ENCODE peak calls at places on chromosomes 3 and 15, in seven cellular contexts. B is PC-9; V is heart right ventricle; P is CD8-positive, alpha-beta T cell; F is tibial artery; L is prostate gland; X is CD4-positive, CD25-positive, alpha-beta regulatory T cell. A is an unnamed sample. For H3K4me1 and H3K9me3, the result is how much of the 10 kb centered on the place peaks cover.

GRCh38 chr3:72492240-72492639 is 356.0 kb downstream of the SHQ1 start:
- DNase-seq in B (peak), V (peak), P (no peak), F (peak), L (peak), X (no peak), A (no peak)

GRCh38 chr3:11335056-11335608 is 62.9 kb downstream of the ATG7 start:
- DNase-seq in B (peak), V (no peak), P (no peak), F (no peak), L (peak), X (peak), A (no peak)

GRCh38 chr15:29101491-29101890 is 168.1 kb downstream of the NSMCE3 start:
- DNase-seq in B (no peak), V (no peak), P (no peak), F (no peak), L (no peak), X (no peak), A (no peak)

GRCh38 chr15:88932271-88932874 is 19.2 kb upstream of the MFGE8 start:
- DNase-seq in B (no peak), V (no peak), P (no peak), F (no peak), L (no peak), X (no peak), A (no peak)

GRCh38 chr3:65888980-65889706 is 149.6 kb downstream of the MAGI1 start:
- DNase-seq in B (peak), V (no peak), P (no peak), F (no peak), L (no peak), X (no peak), A (no peak)

GRCh38 chr3:179113903-179114302 is 34.3 kb upstream of the PIK3CA start:
- DNase-seq in B (no peak), V (no peak), P (no peak), F (no peak), L (no peak), X (no peak), A (no peak)

GRCh38 chr3:86047329-86047625 is 943.7 kb downstream of the VGLL3 start:
- DNase-seq in B (no peak), V (no peak), P (no peak), F (no peak), L (no peak), X (no peak), A (no peak)

GRCh38 chr3:42529463-42529862 is 27.0 kb downstream of the VIPR1 start:
- DNase-seq in B (no peak), V (no peak), P (no peak), F (no peak), L (no peak), X (no peak), A (no peak)

GRCh38 chr15:88401972-88402656 is 65.1 kb downstream of the MRPL46 start:
- DNase-seq in B (no peak), V (peak), P (no peak), F (no peak), L (no peak), X (peak), A (no peak)

GRCh38 chr3:67094769-67095168 is 96.7 kb downstream of the KBTBD8 start:
- DNase-seq in B (no peak), V (no peak), P (no peak), F (no peak), L (peak), X (no peak), A (no peak)

GRCh38 chr3:104521606-104522336 is 844.9 kb upstream of the ALCAM start:
- DNase-seq in B (no peak), V (no peak), P (no peak), F (peak), L (no peak), X (no peak), A (no peak)

GRCh38 chr15:66482539-66482938 is 15.0 kb downstream of the SNAPC5 start:
- DNase-seq in B (no peak), V (no peak), P (no peak), F (no peak), L (no peak), X (no peak), A (no peak)
- H3K4me1 ChIP-seq in B (under half), V (under half), P (under half), F (under half), L (under half), X (under half), A (under half)

GRCh38 chr3:31648286-31648968 is 115.7 kb downstream of the STT3B start:
- DNase-seq in B (no peak), V (no peak), P (no peak), F (no peak), L (no peak), X (no peak), A (no peak)

GRCh38 chr3:31653464-31653863 is 120.7 kb downstream of the STT3B start:
- DNase-seq in B (no peak), V (no peak), P (no peak), F (no peak), L (no peak), X (no peak), A (no peak)

GRCh38 chr3:31654998-31655397 is 122.3 kb downstream of the STT3B start:
- DNase-seq in B (no peak), V (no peak), P (no peak), F (no peak), L (no peak), X (no peak), A (no peak)

DNA sequence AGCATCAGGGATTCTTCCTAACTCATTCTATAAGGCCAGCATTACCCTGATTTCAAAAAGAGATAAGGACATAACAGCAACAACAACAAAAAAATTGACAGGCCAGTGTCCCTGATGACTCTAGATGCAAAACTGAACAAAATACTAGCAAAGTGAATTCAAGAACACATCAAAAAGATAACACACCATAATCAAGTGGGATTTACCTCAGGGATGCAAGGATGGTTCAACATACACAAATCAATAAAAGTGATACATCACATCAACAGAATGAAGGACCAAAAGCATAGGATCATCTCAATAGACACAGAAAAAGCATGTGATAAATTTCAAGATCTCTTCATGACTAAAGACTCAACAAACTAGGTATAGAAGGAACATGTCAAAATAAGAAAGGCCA is 119.6 kb downstream of the STT3B start:
- DNase-seq in B (no peak), V (no peak), P (no peak), F (no peak), L (no peak), X (no peak), A (no peak)
- H3K9me3 ChIP-seq in B (under half), V (half or more), P (half or more), F (under half), L (under half), X (half or more), A (half or more)

DNA sequence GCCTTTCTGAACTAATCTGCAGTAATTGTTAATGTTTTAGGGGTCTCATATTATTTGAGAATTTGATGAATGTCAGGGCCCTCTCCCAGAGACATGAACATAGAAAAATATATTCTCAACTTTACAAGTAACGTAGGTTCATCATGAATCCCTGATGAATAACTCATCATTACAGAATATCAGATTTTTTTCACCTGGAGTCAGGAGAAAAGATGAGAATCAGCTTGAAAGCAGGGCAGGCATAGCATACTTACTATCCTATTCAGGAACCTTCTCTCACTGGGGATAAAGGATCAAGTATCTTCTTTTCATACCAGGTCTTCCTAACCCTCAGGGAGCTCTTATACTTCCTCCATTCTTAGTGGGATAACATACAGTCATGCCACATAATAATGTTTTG is 552.6 kb upstream of the TBL1XR1 start:
- DNase-seq in B (no peak), V (no peak), P (no peak), F (no peak), L (no peak), X (no peak), A (no peak)
- H3K4me1 ChIP-seq in B (under half), V (under half), P (under half), F (under half), L (under half), X (under half), A (under half)

DNA sequence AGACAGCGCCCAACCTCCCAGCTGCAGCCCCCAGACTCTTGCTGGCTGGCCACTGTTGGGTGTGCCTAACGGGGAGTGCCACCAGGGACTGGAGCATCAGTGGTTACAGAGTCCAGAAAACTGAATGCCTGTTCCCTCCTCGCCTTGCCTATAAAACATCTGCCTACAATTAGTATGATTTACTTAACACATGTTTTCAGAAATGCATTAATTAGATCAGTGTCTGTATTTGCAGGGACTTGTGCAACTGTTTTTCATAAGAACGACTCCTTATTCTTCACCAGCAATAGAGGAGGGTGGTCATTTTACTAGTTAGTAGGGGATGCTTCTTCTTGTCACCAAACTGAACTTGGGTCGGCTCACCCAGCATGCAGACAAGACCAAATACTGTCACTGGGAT is 248.7 kb downstream of the GABRG3 start:
- DNase-seq in B (no peak), V (no peak), P (no peak), F (no peak), L (no peak), X (no peak), A (no peak)
- H3K9me3 ChIP-seq in B (under half), V (under half), P (under half), F (under half), L (under half), X (under half), A (under half)

GRCh38 chr3:159818399-159818798 is 170.2 kb upstream of the IL12A start:
- DNase-seq in B (no peak), V (peak), P (no peak), F (no peak), L (no peak), X (no peak), A (no peak)

GRCh38 chr3:159817136-159817535 is 171.5 kb upstream of the IL12A start:
- DNase-seq in B (no peak), V (no peak), P (no peak), F (no peak), L (no peak), X (no peak), A (no peak)

GRCh38 chr3:159817571-159817970 is 171.1 kb upstream of the IL12A start:
- DNase-seq in B (no peak), V (no peak), P (no peak), F (no peak), L (no peak), X (no peak), A (no peak)

GRCh38 chr3:159814161-159814560 is 174.5 kb upstream of the IL12A start:
- DNase-seq in B (peak), V (no peak), P (no peak), F (no peak), L (peak), X (no peak), A (no peak)

DNA sequence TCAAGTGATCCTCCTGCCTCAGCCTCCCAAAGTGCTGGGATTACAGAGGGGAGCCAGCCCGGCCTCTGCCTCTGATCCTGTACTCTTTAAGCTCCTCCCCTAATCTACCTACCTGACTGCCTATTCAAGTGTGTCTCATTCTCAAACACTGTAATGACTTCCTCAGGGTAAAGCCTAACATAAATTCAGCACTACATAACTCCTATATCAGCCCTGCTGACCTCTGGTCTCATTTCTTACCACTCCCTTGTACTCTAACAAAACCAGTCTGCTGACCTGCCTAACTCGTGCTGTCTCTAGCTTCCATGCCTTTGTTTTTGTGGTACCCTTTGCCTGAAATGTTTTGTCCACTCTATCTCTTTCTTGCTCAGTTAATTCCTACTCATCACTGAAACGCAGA is 172.1 kb upstream of the IL12A start:
- DNase-seq in B (peak), V (no peak), P (no peak), F (no peak), L (no peak), X (no peak), A (no peak)
- H3K4me1 ChIP-seq in B (half or more), V (under half), P (under half), F (under half), L (under half), X (under half), A (under half)

DNA sequence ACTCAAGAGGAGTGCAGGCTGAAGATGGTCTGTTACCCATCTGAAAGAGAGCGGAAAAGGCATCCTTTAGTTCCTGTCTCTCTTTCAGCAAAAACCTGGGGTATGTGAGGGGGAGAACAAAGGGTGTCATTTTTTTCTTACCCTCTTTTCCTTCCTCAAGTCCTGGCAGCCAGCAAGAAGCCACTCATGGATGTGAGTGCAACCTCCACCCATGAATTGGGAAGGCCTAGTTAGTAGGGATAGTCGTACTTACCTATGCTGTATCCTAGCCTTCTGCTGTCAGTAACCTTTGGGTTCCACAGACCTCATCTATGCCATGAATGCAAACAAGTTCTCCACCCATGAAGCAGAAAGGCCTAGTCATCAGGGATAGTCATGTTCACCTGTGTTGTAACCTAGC is 472.8 kb downstream of the ZIC1 start:
- DNase-seq in B (no peak), V (no peak), P (no peak), F (no peak), L (no peak), X (no peak), A (no peak)
- H3K9me3 ChIP-seq in B (under half), V (under half), P (under half), F (under half), L (under half), X (under half), A (under half)

GRCh38 chr3:156680243-156680930 is 6.0 kb downstream of the TIPARP start:
- DNase-seq in B (no peak), V (no peak), P (no peak), F (no peak), L (no peak), X (no peak), A (no peak)

GRCh38 chr3:156682491-156682890 is 8.1 kb downstream of the TIPARP start:
- DNase-seq in B (no peak), V (no peak), P (no peak), F (no peak), L (no peak), X (no peak), A (no peak)

GRCh38 chr3:156681003-156681402 is 6.6 kb downstream of the TIPARP start:
- DNase-seq in B (peak), V (no peak), P (no peak), F (no peak), L (peak), X (no peak), A (no peak)

GRCh38 chr3:156685198-156685597 is 10.8 kb downstream of the TIPARP start:
- DNase-seq in B (no peak), V (no peak), P (no peak), F (no peak), L (no peak), X (no peak), A (no peak)

GRCh38 chr3:156682963-156683362 is 8.6 kb downstream of the TIPARP start:
- DNase-seq in B (no peak), V (no peak), P (no peak), F (no peak), L (no peak), X (no peak), A (no peak)
- H3K4me1 ChIP-seq in B (half or more), V (half or more), P (half or more), F (under half), L (under half), X (half or more), A (under half)

GRCh38 chr15:19973718-19974117 is 567.9 kb downstream of the GOLGA6L6 start:
- DNase-seq in B (peak), V (no peak), P (no peak), F (no peak), L (no peak), X (no peak), A (no peak)
- H3K9me3 ChIP-seq in B (under half), V (under half), P (under half), F (under half), L (under half), X (under half), A (under half)

GRCh38 chr15:58065445-58066041 is at the start of gene ALDH1A2:
- DNase-seq in B (no peak), V (peak), P (no peak), F (peak), L (peak), X (no peak), A (no peak)
- H3K4me1 ChIP-seq in B (under half), V (under half), P (under half), F (under half), L (under half), X (under half), A (under half)